ENCODE peak calls at places on chromosomes 16 and 17, in eight cellular contexts. One of them, this sample, is unnamed.
A peak's percentile ranks its signal among the peaks of the same experiment; 100 is the strongest.

GRCh38 chr16:970379-970765 is 412 bp downstream of the LMF1 start:
- DNase-seq in AG04450: no peak
- DNase-seq in tibial nerve: no peak
- DNase-seq in uterus: no peak
- DNase-seq in psoas muscle: no peak
- DNase-seq in PC-3: no peak
- DNase-seq in IMR-90: no peak
- DNase-seq in prostate gland: no peak
- DNase-seq in this sample: no peak

GRCh38 chr16:57041182-57042156 is 50.9 kb upstream of the CPNE2 start:
- DNase-seq in AG04450: no peak
- DNase-seq in tibial nerve: no peak
- DNase-seq in uterus: no peak
- DNase-seq in psoas muscle: no peak
- DNase-seq in PC-3: no peak
- DNase-seq in IMR-90: no peak
- DNase-seq in prostate gland: no peak
- DNase-seq in this sample: no peak

GRCh38 chr17:61323015-61323379 is 76.6 kb upstream of the TBX2 start:
- DNase-seq in AG04450: no peak
- DNase-seq in tibial nerve: no peak
- DNase-seq in uterus: peak; percentile 52
- DNase-seq in psoas muscle: no peak
- DNase-seq in PC-3: no peak
- DNase-seq in IMR-90: no peak
- DNase-seq in prostate gland: no peak
- DNase-seq in this sample: no peak

GRCh38 chr17:18038149-18038850 is 668 bp downstream of the ATPAF2 start:
- DNase-seq in AG04450: no peak
- DNase-seq in tibial nerve: no peak
- DNase-seq in uterus: no peak
- DNase-seq in psoas muscle: no peak
- DNase-seq in PC-3: no peak
- DNase-seq in IMR-90: peak; percentile 16
- DNase-seq in prostate gland: no peak
- DNase-seq in this sample: no peak

GRCh38 chr16:86050591-86051375 is 151.8 kb downstream of the IRF8 start:
- DNase-seq in AG04450: no peak
- DNase-seq in tibial nerve: no peak
- DNase-seq in uterus: no peak
- DNase-seq in psoas muscle: no peak
- DNase-seq in PC-3: no peak
- DNase-seq in IMR-90: no peak
- DNase-seq in prostate gland: no peak
- DNase-seq in this sample: no peak

GRCh38 chr16:49856741-49857330 is 924 bp upstream of the ZNF423 start:
- DNase-seq in AG04450: peak; percentile 6
- DNase-seq in tibial nerve: peak; percentile 64
- DNase-seq in uterus: peak; percentile 78
- DNase-seq in psoas muscle: peak; percentile 86
- DNase-seq in PC-3: peak; percentile 21
- DNase-seq in IMR-90: peak; percentile 55
- DNase-seq in prostate gland: peak; percentile 69
- DNase-seq in this sample: peak; percentile 29

GRCh38 chr16:78987676-78988075 is 612.9 kb downstream of the MAF start:
- DNase-seq in AG04450: no peak
- DNase-seq in tibial nerve: no peak
- DNase-seq in uterus: no peak
- DNase-seq in psoas muscle: no peak
- DNase-seq in PC-3: no peak
- DNase-seq in IMR-90: no peak
- DNase-seq in prostate gland: peak; percentile 8
- DNase-seq in this sample: no peak

GRCh38 chr17:56488800-56489199 is 104.7 kb upstream of the NOG start:
- DNase-seq in AG04450: no peak
- DNase-seq in tibial nerve: no peak
- DNase-seq in uterus: no peak
- DNase-seq in psoas muscle: no peak
- DNase-seq in PC-3: no peak
- DNase-seq in IMR-90: no peak
- DNase-seq in prostate gland: no peak
- DNase-seq in this sample: no peak

GRCh38 chr17:13114601-13115024 is 96.8 kb upstream of the ELAC2 start:
- DNase-seq in AG04450: peak; percentile 24
- DNase-seq in tibial nerve: peak; percentile 8
- DNase-seq in uterus: no peak
- DNase-seq in psoas muscle: no peak
- DNase-seq in PC-3: peak; percentile 71
- DNase-seq in IMR-90: peak; percentile 28
- DNase-seq in prostate gland: no peak
- DNase-seq in this sample: peak; percentile 36

GRCh38 chr17:72176902-72177660 is 56.3 kb downstream of the SOX9 start:
- DNase-seq in AG04450: no peak
- DNase-seq in tibial nerve: no peak
- DNase-seq in uterus: no peak
- DNase-seq in psoas muscle: no peak
- DNase-seq in PC-3: no peak
- DNase-seq in IMR-90: peak; percentile 77
- DNase-seq in prostate gland: no peak
- DNase-seq in this sample: no peak

GRCh38 chr17:11264183-11264871 is 23.3 kb downstream of the SHISA6 start:
- DNase-seq in AG04450: no peak
- DNase-seq in tibial nerve: no peak
- DNase-seq in uterus: no peak
- DNase-seq in psoas muscle: no peak
- DNase-seq in PC-3: peak; percentile 3
- DNase-seq in IMR-90: no peak
- DNase-seq in prostate gland: no peak
- DNase-seq in this sample: no peak

GRCh38 chr16:58815188-58815888 is 81.2 kb upstream of the GOT2 start:
- DNase-seq in AG04450: no peak
- DNase-seq in tibial nerve: no peak
- DNase-seq in uterus: no peak
- DNase-seq in psoas muscle: no peak
- DNase-seq in PC-3: no peak
- DNase-seq in IMR-90: no peak
- DNase-seq in prostate gland: no peak
- DNase-seq in this sample: no peak

GRCh38 chr16:50302472-50303005 is 36.2 kb downstream of the ADCY7 start:
- DNase-seq in AG04450: no peak
- DNase-seq in tibial nerve: no peak
- DNase-seq in uterus: peak; percentile 7
- DNase-seq in psoas muscle: no peak
- DNase-seq in PC-3: no peak
- DNase-seq in IMR-90: no peak
- DNase-seq in prostate gland: no peak
- DNase-seq in this sample: no peak

GRCh38 chr17:72125226-72125651 is 4.4 kb downstream of the SOX9 start:
- DNase-seq in AG04450: no peak
- DNase-seq in tibial nerve: no peak
- DNase-seq in uterus: no peak
- DNase-seq in psoas muscle: no peak
- DNase-seq in PC-3: peak; percentile 45
- DNase-seq in IMR-90: peak; percentile 61
- DNase-seq in prostate gland: no peak
- DNase-seq in this sample: no peak

GRCh38 chr16:64181526-64181925 is 940.3 kb downstream of the CDH11 start:
- DNase-seq in AG04450: no peak
- DNase-seq in tibial nerve: no peak
- DNase-seq in uterus: no peak
- DNase-seq in psoas muscle: no peak
- DNase-seq in PC-3: no peak
- DNase-seq in IMR-90: no peak
- DNase-seq in prostate gland: no peak
- DNase-seq in this sample: no peak

GRCh38 chr16:30964540-30965226 is 7.1 kb downstream of the SETD1A start:
- DNase-seq in AG04450: no peak
- DNase-seq in tibial nerve: no peak
- DNase-seq in uterus: no peak
- DNase-seq in psoas muscle: no peak
- DNase-seq in PC-3: no peak
- DNase-seq in IMR-90: no peak
- DNase-seq in prostate gland: no peak
- DNase-seq in this sample: no peak

GRCh38 chr16:88430524-88431446 is 22.3 kb upstream of the ZFPM1 start:
- DNase-seq in AG04450: no peak
- DNase-seq in tibial nerve: no peak
- DNase-seq in uterus: no peak
- DNase-seq in psoas muscle: no peak
- DNase-seq in PC-3: no peak
- DNase-seq in IMR-90: no peak
- DNase-seq in prostate gland: no peak
- DNase-seq in this sample: no peak

GRCh38 chr16:80341242-80341641 is 199.6 kb upstream of the DYNLRB2 start:
- DNase-seq in AG04450: no peak
- DNase-seq in tibial nerve: no peak
- DNase-seq in uterus: no peak
- DNase-seq in psoas muscle: no peak
- DNase-seq in PC-3: no peak
- DNase-seq in IMR-90: no peak
- DNase-seq in prostate gland: no peak
- DNase-seq in this sample: no peak
- TF ChIP-seq CTCF in AG04450: no peak
- TF ChIP-seq CTCF in tibial nerve: no peak
- TF ChIP-seq CTCF in uterus: no peak
- TF ChIP-seq CTCF in psoas muscle: no peak
- TF ChIP-seq CTCF in PC-3: no peak
- TF ChIP-seq CTCF in IMR-90: no peak
- TF ChIP-seq CTCF in prostate gland: no peak
- TF ChIP-seq CTCF in this sample: no peak

GRCh38 chr16:26710475-26710874 is 356.3 kb upstream of the C16orf82 start:
- DNase-seq in AG04450: no peak
- DNase-seq in tibial nerve: no peak
- DNase-seq in uterus: no peak
- DNase-seq in psoas muscle: no peak
- DNase-seq in PC-3: no peak
- DNase-seq in IMR-90: no peak
- DNase-seq in prostate gland: no peak
- DNase-seq in this sample: no peak
- TF ChIP-seq CTCF in AG04450: no peak
- TF ChIP-seq CTCF in tibial nerve: no peak
- TF ChIP-seq CTCF in uterus: no peak
- TF ChIP-seq CTCF in psoas muscle: no peak
- TF ChIP-seq CTCF in PC-3: no peak
- TF ChIP-seq CTCF in IMR-90: no peak
- TF ChIP-seq CTCF in prostate gland: no peak
- TF ChIP-seq CTCF in this sample: no peak

DNA sequence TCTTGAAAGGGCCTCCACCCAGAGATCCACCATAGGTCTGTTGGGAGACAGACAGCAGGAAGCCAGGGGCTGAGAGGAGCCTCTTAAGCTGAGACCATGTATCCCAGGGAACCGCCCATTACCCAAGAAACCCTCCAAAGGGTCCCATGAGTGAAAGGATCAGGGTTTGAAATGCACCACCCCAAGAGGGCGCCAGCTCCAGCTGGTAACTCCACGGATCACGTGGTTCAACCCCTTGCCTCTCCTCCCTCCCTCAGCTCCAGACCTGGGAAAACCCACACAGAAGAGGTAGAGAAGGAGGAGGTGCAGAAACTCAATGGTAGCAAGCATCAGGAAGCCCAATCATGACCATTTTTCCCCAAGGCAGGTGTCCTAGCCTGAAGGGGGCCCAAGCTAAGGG is 148.7 kb downstream of the AIPL1 start:
- DNase-seq in AG04450: no peak
- DNase-seq in tibial nerve: no peak
- DNase-seq in uterus: no peak
- DNase-seq in psoas muscle: no peak
- DNase-seq in PC-3: peak; percentile 44
- DNase-seq in IMR-90: no peak
- DNase-seq in prostate gland: no peak
- DNase-seq in this sample: no peak
- TF ChIP-seq CTCF in AG04450: no peak
- TF ChIP-seq CTCF in tibial nerve: no peak
- TF ChIP-seq CTCF in uterus: no peak
- TF ChIP-seq CTCF in psoas muscle: no peak
- TF ChIP-seq CTCF in PC-3: peak; percentile 62
- TF ChIP-seq CTCF in IMR-90: no peak
- TF ChIP-seq CTCF in prostate gland: no peak
- TF ChIP-seq CTCF in this sample: no peak

GRCh38 chr17:43011728-43012472 is 5.3 kb downstream of the IFI35 start:
- DNase-seq in AG04450: no peak
- DNase-seq in tibial nerve: no peak
- DNase-seq in uterus: no peak
- DNase-seq in psoas muscle: no peak
- DNase-seq in PC-3: no peak
- DNase-seq in IMR-90: no peak
- DNase-seq in prostate gland: no peak
- DNase-seq in this sample: no peak

GRCh38 chr17:43003542-43004172 is 2.9 kb upstream of the IFI35 start:
- DNase-seq in AG04450: no peak
- DNase-seq in tibial nerve: no peak
- DNase-seq in uterus: no peak
- DNase-seq in psoas muscle: peak; percentile 53
- DNase-seq in PC-3: peak; percentile 67
- DNase-seq in IMR-90: peak; percentile 50
- DNase-seq in prostate gland: no peak
- DNase-seq in this sample: no peak

GRCh38 chr17:43010667-43011308 is 4.2 kb downstream of the IFI35 start:
- DNase-seq in AG04450: no peak
- DNase-seq in tibial nerve: no peak
- DNase-seq in uterus: no peak
- DNase-seq in psoas muscle: no peak
- DNase-seq in PC-3: peak; percentile 83
- DNase-seq in IMR-90: no peak
- DNase-seq in prostate gland: no peak
- DNase-seq in this sample: no peak

DNA sequence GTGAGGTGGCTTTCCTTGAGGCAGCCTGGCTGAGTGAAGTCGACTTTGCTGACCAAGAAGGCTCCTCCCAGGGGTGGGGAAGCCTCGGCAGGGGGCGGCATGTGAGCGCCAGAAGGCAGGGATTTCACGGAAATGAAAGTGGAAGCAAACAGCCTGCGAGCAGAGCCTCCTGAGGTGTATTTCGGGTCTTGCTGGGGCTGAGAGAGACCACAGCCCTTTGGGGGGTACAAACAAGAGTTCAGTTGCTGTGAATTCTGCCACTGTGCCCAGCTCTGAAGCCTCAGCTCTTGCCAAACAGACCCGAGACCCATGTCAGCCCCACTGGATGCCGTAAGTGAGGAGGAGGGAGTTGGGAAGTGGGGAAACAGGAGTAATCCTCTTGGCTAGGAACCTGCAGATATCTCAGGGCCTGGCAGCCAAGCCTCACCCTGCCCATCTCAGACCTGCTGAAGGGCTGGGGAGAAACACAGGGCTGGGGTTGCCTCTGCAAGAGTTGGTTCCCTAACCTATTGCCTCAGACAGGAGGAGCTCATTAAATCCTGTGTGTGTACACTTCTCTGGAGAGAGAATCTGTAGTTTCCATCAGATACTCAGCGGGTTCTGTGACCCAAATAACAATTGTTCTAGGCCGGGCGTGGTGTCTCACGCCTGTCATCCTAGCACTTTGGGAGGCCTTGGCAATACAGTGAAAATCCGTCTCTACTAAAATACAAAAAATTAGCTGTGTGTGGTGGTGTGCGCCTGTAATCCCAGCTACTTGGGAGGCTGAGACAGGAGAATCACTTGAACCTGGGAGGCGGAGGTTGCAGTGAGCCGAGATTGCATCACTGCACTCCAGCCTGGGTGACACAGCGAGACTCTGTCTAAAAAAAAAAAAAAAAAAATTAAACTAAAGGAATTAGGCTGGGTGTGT is at the start of gene IFI35:
- DNase-seq in AG04450: peak; percentile 52
- DNase-seq in tibial nerve: peak; percentile 83
- DNase-seq in uterus: peak; percentile 87
- DNase-seq in psoas muscle: peak; percentile 83
- DNase-seq in PC-3: peak; percentile 60
- DNase-seq in IMR-90: peak; percentile 82
- DNase-seq in prostate gland: peak; percentile 85
- DNase-seq in this sample: peak; percentile 63
- TF ChIP-seq CTCF in AG04450: peak; percentile 31
- TF ChIP-seq CTCF in tibial nerve: peak; percentile 62
- TF ChIP-seq CTCF in uterus: peak; percentile 68
- TF ChIP-seq CTCF in psoas muscle: peak; percentile 25
- TF ChIP-seq CTCF in PC-3: peak; percentile 46
- TF ChIP-seq CTCF in IMR-90: peak; percentile 49
- TF ChIP-seq CTCF in prostate gland: no peak
- TF ChIP-seq CTCF in this sample: peak; percentile 32

This sample was measured in AG09319.